ENCODE peak calls at places on chromosome 16, in six cellular contexts. I, S, A, U, P and T are unnamed samples.

GRCh38 chr16:3094289-3095027 is 4.6 kb downstream of the ZSCAN10 start:
- DNase-seq in I (peak; percentile 79), S (no peak), A (peak; percentile 69), U (no peak), P (no peak), T (no peak)

GRCh38 chr16:9415588-9415987 is 324.1 kb downstream of the HAPSTR1 start:
- DNase-seq in I (no peak), S (no peak), A (no peak), U (no peak), P (no peak), T (no peak)

GRCh38 chr16:19410435-19411153 is 7.1 kb upstream of the TMC5 start:
- DNase-seq in I (no peak), S (peak; percentile 24), A (peak; percentile 52), U (no peak), P (peak; percentile 31), T (no peak)

GRCh38 chr16:1325261-1325660 is 8.2 kb upstream of the BAIAP3 start:
- DNase-seq in I (no peak), S (no peak), A (no peak), U (no peak), P (no peak), T (no peak)

GRCh38 chr16:80846275-80847013 is 42.0 kb upstream of the CDYL2 start:
- DNase-seq in I (no peak), S (no peak), A (no peak), U (no peak), P (no peak), T (no peak)

GRCh38 chr16:56852968-56853367 is 12.0 kb upstream of the SLC12A3 start:
- DNase-seq in I (no peak), S (no peak), A (no peak), U (no peak), P (no peak), T (no peak)

GRCh38 chr16:88456356-88457292 is 3.5 kb downstream of the ZFPM1 start:
- DNase-seq in I (peak; percentile 92), S (no peak), A (no peak), U (no peak), P (peak; percentile 59), T (no peak)

GRCh38 chr16:4089251-4089810 is 26.9 kb downstream of the ADCY9 start:
- DNase-seq in I (no peak), S (no peak), A (no peak), U (no peak), P (no peak), T (no peak)

GRCh38 chr16:27690604-27691003 is 140.7 kb downstream of the KATNIP start:
- DNase-seq in I (no peak), S (no peak), A (peak; percentile 30), U (no peak), P (no peak), T (no peak)

GRCh38 chr16:47197536-47198179 is 53.9 kb upstream of the NETO2 start:
- DNase-seq in I (no peak), S (peak; percentile 54), A (no peak), U (no peak), P (no peak), T (no peak)

GRCh38 chr16:72107371-72107770 is 13.7 kb downstream of the DHX38 start:
- DNase-seq in I (no peak), S (no peak), A (no peak), U (no peak), P (no peak), T (no peak)

GRCh38 chr16:30051518-30051917 is 14.0 kb upstream of the ALDOA start:
- DNase-seq in I (no peak), S (no peak), A (peak; percentile 60), U (no peak), P (no peak), T (no peak)

GRCh38 chr16:24820522-24820921 is 25.2 kb upstream of the SLC5A11 start:
- DNase-seq in I (no peak), S (no peak), A (no peak), U (no peak), P (no peak), T (no peak)

GRCh38 chr16:82010649-82011048 is 621 bp downstream of the SDR42E1 start:
- DNase-seq in I (no peak), S (no peak), A (no peak), U (no peak), P (no peak), T (no peak)

GRCh38 chr16:68086860-68087268 is 1.7 kb downstream of the NFATC3 start:
- DNase-seq in I (no peak), S (no peak), A (no peak), U (no peak), P (no peak), T (no peak)

GRCh38 chr16:81885976-81886586 is 107.0 kb downstream of the PLCG2 start:
- DNase-seq in I (peak; percentile 65), S (no peak), A (peak; percentile 63), U (no peak), P (no peak), T (no peak)

GRCh38 chr16:3716831-3717234 is 491 bp downstream of the TRAP1 start:
- DNase-seq in I (no peak), S (no peak), A (no peak), U (no peak), P (no peak), T (no peak)

GRCh38 chr16:82660078-82660645 is 33.4 kb downstream of the CDH13 start:
- DNase-seq in I (peak; percentile 81), S (no peak), A (peak; percentile 32), U (no peak), P (no peak), T (no peak)

GRCh38 chr16:77450790-77451487 is 16.1 kb upstream of the ADAMTS18 start:
- DNase-seq in I (no peak), S (no peak), A (no peak), U (no peak), P (no peak), T (no peak)

GRCh38 chr16:21166561-21166961 is 8.1 kb downstream of the LDAF1 start:
- DNase-seq in I (no peak), S (no peak), A (peak; percentile 34), U (no peak), P (no peak), T (no peak)

GRCh38 chr16:68486671-68487495 is 38.6 kb upstream of the SMPD3 start:
- DNase-seq in I (no peak), S (no peak), A (no peak), U (no peak), P (no peak), T (no peak)

GRCh38 chr16:72400257-72401078 is 228.5 kb upstream of the PMFBP1 start:
- DNase-seq in I (no peak), S (peak; percentile 23), A (peak; percentile 44), U (no peak), P (peak; percentile 39), T (no peak)

GRCh38 chr16:7303014-7303676 is 29.5 kb upstream of the RBFOX1 start:
- DNase-seq in I (no peak), S (no peak), A (no peak), U (no peak), P (peak; percentile 27), T (no peak)

GRCh38 chr16:54846761-54847160 is 83.9 kb upstream of the IRX5 start:
- DNase-seq in I (no peak), S (no peak), A (no peak), U (no peak), P (no peak), T (no peak)

GRCh38 chr16:74862743-74863244 is 88.2 kb upstream of the FA2H start:
- DNase-seq in I (no peak), S (no peak), A (peak; percentile 51), U (no peak), P (peak; percentile 58), T (no peak)

GRCh38 chr16:11328172-11329079 is 16.8 kb upstream of the RMI2 start:
- DNase-seq in I (peak; percentile 78), S (peak; percentile 48), A (peak; percentile 89), U (peak; percentile 26), P (peak; percentile 60), T (no peak)

GRCh38 chr16:77300232-77300631 is 101.0 kb downstream of the SYCE1L start:
- DNase-seq in I (no peak), S (no peak), A (no peak), U (no peak), P (no peak), T (no peak)

GRCh38 chr16:75000481-75001081 is 1.8 kb downstream of the ZNRF1 start:
- DNase-seq in I (no peak), S (peak; percentile 25), A (peak; percentile 27), U (no peak), P (no peak), T (no peak)

GRCh38 chr16:87221633-87222032 is 95.6 kb downstream of the C16orf95 start:
- DNase-seq in I (no peak), S (no peak), A (no peak), U (no peak), P (no peak), T (no peak)

GRCh38 chr16:76222087-76222486 is 55.1 kb upstream of the CNTNAP4 start:
- DNase-seq in I (no peak), S (no peak), A (no peak), U (no peak), P (no peak), T (no peak)

GRCh38 chr16:65663774-65664173 is 541.9 kb upstream of the CDH11 start:
- DNase-seq in I (no peak), S (no peak), A (no peak), U (no peak), P (no peak), T (no peak)

GRCh38 chr16:88301886-88302285 is 80.9 kb upstream of the ZNF469 start:
- DNase-seq in I (no peak), S (no peak), A (no peak), U (no peak), P (no peak), T (no peak)

GRCh38 chr16:83458612-83459011 is 349.2 kb upstream of the HSBP1 start:
- DNase-seq in I (no peak), S (no peak), A (peak; percentile 33), U (no peak), P (no peak), T (no peak)

GRCh38 chr16:3728424-3729160 is 11.3 kb upstream of the TRAP1 start:
- DNase-seq in I (no peak), S (no peak), A (no peak), U (no peak), P (no peak), T (no peak)

GRCh38 chr16:15996432-15997109 is 47.2 kb downstream of the ABCC1 start:
- DNase-seq in I (no peak), S (peak; percentile 60), A (peak; percentile 80), U (no peak), P (no peak), T (no peak)

GRCh38 chr16:75559564-75560372 is 3.7 kb upstream of the TMEM231 start:
- DNase-seq in I (no peak), S (no peak), A (peak; percentile 48), U (no peak), P (no peak), T (no peak)

GRCh38 chr16:53841884-53842283 is 137.9 kb downstream of the FTO start:
- DNase-seq in I (no peak), S (no peak), A (no peak), U (no peak), P (no peak), T (no peak)

GRCh38 chr16:86773339-86773715 is 195.0 kb downstream of the FOXL1 start:
- DNase-seq in I (no peak), S (no peak), A (no peak), U (no peak), P (no peak), T (no peak)